ENCODE peak calls at places on chromosomes 16 and 17, in five cellular contexts. D is bronchial epithelial cell, Y is NCI-H1436, X is hypothalamus, C is T-helper 1 cell. J is an unnamed sample.

GRCh38 chr16:82882982-82883863 is 256.5 kb downstream of the CDH13 start:
- DNase-seq in D (no peak), Y (no peak), X (no peak), C (no peak), J (no peak)

GRCh38 chr17:2711608-2712299 is at the start of gene CLUH:
- DNase-seq in D (peak; percentile 86), Y (peak; percentile 88), X (peak; percentile 85), C (peak; percentile 94), J (peak; percentile 90)

GRCh38 chr17:36475346-36475970 is 11.0 kb upstream of the ZNHIT3 start:
- DNase-seq in D (no peak), Y (no peak), X (no peak), C (no peak), J (peak; percentile 7)

GRCh38 chr17:37710344-37710886 is 34.4 kb downstream of the HNF1B start:
- DNase-seq in D (peak; percentile 62), Y (peak; percentile 70), X (no peak), C (no peak), J (no peak)

GRCh38 chr17:38735161-38735997 is 5.2 kb downstream of the CISD3 start:
- DNase-seq in D (no peak), Y (peak; percentile 61), X (peak; percentile 19), C (peak; percentile 63), J (no peak)

GRCh38 chr16:13453325-13453724 is 466.6 kb upstream of the ERCC4 start:
- DNase-seq in D (peak; percentile 62), Y (no peak), X (no peak), C (no peak), J (no peak)

GRCh38 chr17:64128787-64129514 is 993 bp downstream of the ERN1 start:
- DNase-seq in D (peak; percentile 42), Y (no peak), X (no peak), C (no peak), J (no peak)

GRCh38 chr17:82424001-82424862 is 5.8 kb upstream of the OGFOD3 start:
- DNase-seq in D (peak; percentile 9), Y (peak; percentile 49), X (no peak), C (peak; percentile 42), J (no peak)

GRCh38 chr17:21213491-21214014 is 408 bp downstream of the TMEM11 start:
- DNase-seq in D (peak; percentile 26), Y (peak; percentile 36), X (no peak), C (peak; percentile 34), J (no peak)

GRCh38 chr16:58176608-58177346 is 21.1 kb downstream of the CSNK2A2 start:
- DNase-seq in D (no peak), Y (no peak), X (no peak), C (no peak), J (no peak)

GRCh38 chr16:46974352-46974751 is 878 bp upstream of the DNAJA2 start:
- DNase-seq in D (peak; percentile 7), Y (no peak), X (no peak), C (no peak), J (no peak)

GRCh38 chr17:76274559-76274956 is 9.4 kb downstream of the UBALD2 start:
- DNase-seq in D (no peak), Y (no peak), X (no peak), C (no peak), J (no peak)

GRCh38 chr16:87652799-87653198 is 50.5 kb downstream of the JPH3 start:
- DNase-seq in D (no peak), Y (no peak), X (no peak), C (no peak), J (no peak)

GRCh38 chr16:82062645-82063058 is 27.6 kb downstream of the HSD17B2 start:
- DNase-seq in D (peak; percentile 96), Y (no peak), X (no peak), C (no peak), J (no peak)

GRCh38 chr17:40779181-40779909 is 3.0 kb downstream of the KRT27 start:
- DNase-seq in D (peak; percentile 17), Y (peak; percentile 22), X (no peak), C (no peak), J (no peak)

GRCh38 chr16:89909777-89910716 is 8.6 kb upstream of the MC1R start:
- DNase-seq in D (peak; percentile 49), Y (peak; percentile 85), X (peak; percentile 41), C (peak; percentile 57), J (peak; percentile 39)